ENCODE peak calls at places on chromosomes 5 and 9, in ten cellular contexts. One of them, this sample, is unnamed.

GRCh38 chr5:1190296-1190695 is 11.1 kb upstream of the SLC6A19 start:
- DNase-seq in fibroblast of lung: no peak
- DNase-seq in heart right ventricle: no peak
- DNase-seq in prostate gland: no peak
- DNase-seq in astrocyte: no peak
- DNase-seq in A549: no peak
- DNase-seq in esophagus squamous epithelium: no peak
- DNase-seq in SK-N-MC: no peak
- DNase-seq in effector memory CD4-positive, alpha-beta T cell: no peak
- DNase-seq in cardiac muscle cell: no peak
- DNase-seq in this sample: no peak

GRCh38 chr5:10310073-10310779 is 2.5 kb upstream of the CMBL start:
- DNase-seq in A549: peak; percentile 62
- DNase-seq in astrocyte: peak; percentile 48
- DNase-seq in effector memory CD4-positive, alpha-beta T cell: no peak
- DNase-seq in heart right ventricle: no peak
- DNase-seq in SK-N-MC: peak; percentile 86
- DNase-seq in prostate gland: peak; percentile 39
- DNase-seq in fibroblast of lung: peak; percentile 29
- DNase-seq in cardiac muscle cell: no peak
- DNase-seq in esophagus squamous epithelium: no peak
- DNase-seq in this sample: no peak

GRCh38 chr9:35562895-35563746 is 41.9 kb upstream of the TESK1 start:
- DNase-seq in SK-N-MC: no peak
- DNase-seq in effector memory CD4-positive, alpha-beta T cell: no peak
- DNase-seq in astrocyte: no peak
- DNase-seq in prostate gland: peak; percentile 45
- DNase-seq in heart right ventricle: no peak
- DNase-seq in A549: no peak
- DNase-seq in cardiac muscle cell: no peak
- DNase-seq in fibroblast of lung: no peak
- DNase-seq in esophagus squamous epithelium: no peak
- DNase-seq in this sample: no peak

GRCh38 chr9:127694890-127695735 is 11.7 kb upstream of the CFAP157 start:
- DNase-seq in fibroblast of lung: no peak
- DNase-seq in astrocyte: no peak
- DNase-seq in SK-N-MC: no peak
- DNase-seq in heart right ventricle: no peak
- DNase-seq in effector memory CD4-positive, alpha-beta T cell: no peak
- DNase-seq in prostate gland: no peak
- DNase-seq in cardiac muscle cell: no peak
- DNase-seq in esophagus squamous epithelium: no peak
- DNase-seq in A549: no peak
- DNase-seq in this sample: no peak

GRCh38 chr5:103330875-103331274 is 72.3 kb downstream of the MACIR start:
- DNase-seq in fibroblast of lung: no peak
- DNase-seq in cardiac muscle cell: no peak
- DNase-seq in SK-N-MC: no peak
- DNase-seq in prostate gland: no peak
- DNase-seq in esophagus squamous epithelium: no peak
- DNase-seq in effector memory CD4-positive, alpha-beta T cell: no peak
- DNase-seq in heart right ventricle: no peak
- DNase-seq in astrocyte: no peak
- DNase-seq in A549: no peak
- DNase-seq in this sample: no peak

GRCh38 chr5:8729437-8729836 is 816.4 kb downstream of the SEMA5A start:
- DNase-seq in astrocyte: peak; percentile 53
- DNase-seq in heart right ventricle: no peak
- DNase-seq in cardiac muscle cell: peak; percentile 46
- DNase-seq in prostate gland: no peak
- DNase-seq in esophagus squamous epithelium: no peak
- DNase-seq in SK-N-MC: no peak
- DNase-seq in fibroblast of lung: peak; percentile 70
- DNase-seq in effector memory CD4-positive, alpha-beta T cell: no peak
- DNase-seq in A549: no peak
- DNase-seq in this sample: no peak

GRCh38 chr9:124870723-124871122 is 8.8 kb downstream of the ARPC5L start:
- DNase-seq in SK-N-MC: no peak
- DNase-seq in esophagus squamous epithelium: no peak
- DNase-seq in effector memory CD4-positive, alpha-beta T cell: no peak
- DNase-seq in prostate gland: no peak
- DNase-seq in A549: no peak
- DNase-seq in astrocyte: no peak
- DNase-seq in cardiac muscle cell: no peak
- DNase-seq in fibroblast of lung: no peak
- DNase-seq in heart right ventricle: no peak
- DNase-seq in this sample: no peak

GRCh38 chr9:117485176-117485575 is 70.3 kb upstream of the ASTN2 start:
- DNase-seq in cardiac muscle cell: no peak
- DNase-seq in heart right ventricle: no peak
- DNase-seq in A549: no peak
- DNase-seq in prostate gland: no peak
- DNase-seq in esophagus squamous epithelium: no peak
- DNase-seq in SK-N-MC: no peak
- DNase-seq in astrocyte: no peak
- DNase-seq in effector memory CD4-positive, alpha-beta T cell: no peak
- DNase-seq in fibroblast of lung: no peak
- DNase-seq in this sample: no peak

GRCh38 chr5:29367176-29367833 is 1826.2 kb upstream of the CDH6 start:
- DNase-seq in astrocyte: no peak
- DNase-seq in prostate gland: no peak
- DNase-seq in A549: peak; percentile 3
- DNase-seq in esophagus squamous epithelium: no peak
- DNase-seq in heart right ventricle: no peak
- DNase-seq in cardiac muscle cell: no peak
- DNase-seq in fibroblast of lung: no peak
- DNase-seq in effector memory CD4-positive, alpha-beta T cell: no peak
- DNase-seq in SK-N-MC: no peak
- DNase-seq in this sample: no peak

GRCh38 chr5:1801954-1802295 is 718 bp downstream of the NDUFS6 start:
- DNase-seq in fibroblast of lung: no peak
- DNase-seq in SK-N-MC: no peak
- DNase-seq in cardiac muscle cell: no peak
- DNase-seq in esophagus squamous epithelium: no peak
- DNase-seq in astrocyte: no peak
- DNase-seq in effector memory CD4-positive, alpha-beta T cell: no peak
- DNase-seq in A549: peak; percentile 17
- DNase-seq in prostate gland: no peak
- DNase-seq in heart right ventricle: no peak
- DNase-seq in this sample: no peak

GRCh38 chr9:13427587-13427986 is 148.1 kb upstream of the MPDZ start:
- DNase-seq in cardiac muscle cell: peak; percentile 83
- DNase-seq in prostate gland: peak; percentile 45
- DNase-seq in heart right ventricle: no peak
- DNase-seq in A549: peak; percentile 48
- DNase-seq in esophagus squamous epithelium: no peak
- DNase-seq in SK-N-MC: peak; percentile 79
- DNase-seq in astrocyte: peak; percentile 43
- DNase-seq in effector memory CD4-positive, alpha-beta T cell: no peak
- DNase-seq in fibroblast of lung: peak; percentile 81
- DNase-seq in this sample: no peak

GRCh38 chr5:180424094-180424493 is 70.1 kb upstream of the CNOT6 start:
- DNase-seq in A549: no peak
- DNase-seq in effector memory CD4-positive, alpha-beta T cell: no peak
- DNase-seq in astrocyte: no peak
- DNase-seq in fibroblast of lung: no peak
- DNase-seq in prostate gland: no peak
- DNase-seq in SK-N-MC: no peak
- DNase-seq in cardiac muscle cell: peak; percentile 8
- DNase-seq in esophagus squamous epithelium: no peak
- DNase-seq in heart right ventricle: no peak
- DNase-seq in this sample: no peak

GRCh38 chr9:86207193-86207592 is 52.3 kb downstream of the C9orf153 start:
- DNase-seq in SK-N-MC: no peak
- DNase-seq in astrocyte: no peak
- DNase-seq in heart right ventricle: no peak
- DNase-seq in A549: no peak
- DNase-seq in esophagus squamous epithelium: no peak
- DNase-seq in fibroblast of lung: no peak
- DNase-seq in prostate gland: no peak
- DNase-seq in effector memory CD4-positive, alpha-beta T cell: no peak
- DNase-seq in cardiac muscle cell: no peak
- DNase-seq in this sample: no peak

GRCh38 chr5:37771731-37772130 is 68.1 kb downstream of the GDNF start:
- DNase-seq in fibroblast of lung: peak; percentile 86
- DNase-seq in effector memory CD4-positive, alpha-beta T cell: no peak
- DNase-seq in A549: no peak
- DNase-seq in cardiac muscle cell: peak; percentile 83
- DNase-seq in esophagus squamous epithelium: no peak
- DNase-seq in heart right ventricle: no peak
- DNase-seq in SK-N-MC: no peak
- DNase-seq in astrocyte: peak; percentile 100
- DNase-seq in prostate gland: no peak
- DNase-seq in this sample: no peak

GRCh38 chr5:103849934-103850333 is 287.3 kb upstream of the NUDT12 start:
- DNase-seq in prostate gland: no peak
- DNase-seq in cardiac muscle cell: peak; percentile 5
- DNase-seq in effector memory CD4-positive, alpha-beta T cell: no peak
- DNase-seq in astrocyte: peak; percentile 93
- DNase-seq in esophagus squamous epithelium: no peak
- DNase-seq in heart right ventricle: no peak
- DNase-seq in fibroblast of lung: peak; percentile 72
- DNase-seq in A549: peak; percentile 76
- DNase-seq in SK-N-MC: no peak
- DNase-seq in this sample: no peak

GRCh38 chr9:132197856-132198550 is 36.1 kb downstream of the NTNG2 start:
- DNase-seq in fibroblast of lung: no peak
- DNase-seq in astrocyte: no peak
- DNase-seq in A549: no peak
- DNase-seq in heart right ventricle: no peak
- DNase-seq in effector memory CD4-positive, alpha-beta T cell: no peak
- DNase-seq in cardiac muscle cell: no peak
- DNase-seq in SK-N-MC: no peak
- DNase-seq in esophagus squamous epithelium: no peak
- DNase-seq in prostate gland: no peak
- DNase-seq in this sample: no peak

GRCh38 chr9:132194508-132194907 is 32.6 kb downstream of the NTNG2 start:
- DNase-seq in fibroblast of lung: no peak
- DNase-seq in prostate gland: no peak
- DNase-seq in SK-N-MC: no peak
- DNase-seq in heart right ventricle: no peak
- DNase-seq in astrocyte: no peak
- DNase-seq in esophagus squamous epithelium: no peak
- DNase-seq in cardiac muscle cell: no peak
- DNase-seq in effector memory CD4-positive, alpha-beta T cell: no peak
- DNase-seq in A549: no peak
- DNase-seq in this sample: no peak

GRCh38 chr9:132200706-132201105 is 38.8 kb downstream of the NTNG2 start:
- DNase-seq in esophagus squamous epithelium: no peak
- DNase-seq in A549: no peak
- DNase-seq in fibroblast of lung: no peak
- DNase-seq in heart right ventricle: no peak
- DNase-seq in SK-N-MC: no peak
- DNase-seq in effector memory CD4-positive, alpha-beta T cell: no peak
- DNase-seq in prostate gland: no peak
- DNase-seq in cardiac muscle cell: no peak
- DNase-seq in astrocyte: no peak
- DNase-seq in this sample: no peak

GRCh38 chr9:132199056-132199455 is 37.2 kb downstream of the NTNG2 start:
- DNase-seq in heart right ventricle: no peak
- DNase-seq in cardiac muscle cell: no peak
- DNase-seq in prostate gland: no peak
- DNase-seq in SK-N-MC: no peak
- DNase-seq in effector memory CD4-positive, alpha-beta T cell: no peak
- DNase-seq in A549: no peak
- DNase-seq in astrocyte: no peak
- DNase-seq in esophagus squamous epithelium: no peak
- DNase-seq in fibroblast of lung: no peak
- DNase-seq in this sample: no peak

GRCh38 chr9:132197315-132197714 is 35.5 kb downstream of the NTNG2 start:
- DNase-seq in astrocyte: no peak
- DNase-seq in fibroblast of lung: no peak
- DNase-seq in prostate gland: no peak
- DNase-seq in A549: no peak
- DNase-seq in esophagus squamous epithelium: no peak
- DNase-seq in heart right ventricle: no peak
- DNase-seq in SK-N-MC: no peak
- DNase-seq in effector memory CD4-positive, alpha-beta T cell: no peak
- DNase-seq in cardiac muscle cell: no peak
- DNase-seq in this sample: no peak
- H3K9me3 ChIP-seq in astrocyte: no peaks in the 10 kb centered on the region
- H3K9me3 ChIP-seq in fibroblast of lung: no peaks in the 10 kb centered on the region
- H3K9me3 ChIP-seq in prostate gland: no peaks in the 10 kb centered on the region
- H3K9me3 ChIP-seq in A549: peaks cover 4% of the 10 kb centered on the region
- H3K9me3 ChIP-seq in esophagus squamous epithelium: no peaks in the 10 kb centered on the region
- H3K9me3 ChIP-seq in heart right ventricle: no peaks in the 10 kb centered on the region
- H3K9me3 ChIP-seq in SK-N-MC: no peaks in the 10 kb centered on the region
- H3K9me3 ChIP-seq in effector memory CD4-positive, alpha-beta T cell: no peaks in the 10 kb centered on the region
- H3K9me3 ChIP-seq in cardiac muscle cell: no peaks in the 10 kb centered on the region
- H3K9me3 ChIP-seq in this sample: no peaks in the 10 kb centered on the region

DNA sequence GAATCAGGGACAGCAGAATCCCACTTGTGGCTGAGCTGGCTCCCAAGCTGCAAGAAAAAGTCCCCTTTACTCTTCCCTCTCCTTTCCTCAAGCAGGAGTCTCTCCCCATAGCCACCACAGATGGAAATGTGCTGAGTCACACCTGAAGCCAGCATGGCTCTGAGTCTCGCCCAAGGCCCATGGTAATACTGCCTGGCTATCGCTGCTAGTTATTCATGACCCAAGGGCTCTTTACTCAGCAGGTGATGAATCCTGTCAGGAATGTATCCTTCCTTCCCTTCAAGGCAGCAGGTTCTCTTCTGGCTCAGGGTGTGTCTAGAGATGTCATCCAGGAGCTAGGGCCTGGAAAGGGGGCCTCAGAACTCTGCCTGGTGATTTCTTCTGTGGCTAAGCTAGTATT is 403.3 kb upstream of the PTPRD start:
- DNase-seq in astrocyte: no peak
- DNase-seq in heart right ventricle: no peak
- DNase-seq in prostate gland: no peak
- DNase-seq in fibroblast of lung: no peak
- DNase-seq in SK-N-MC: no peak
- DNase-seq in A549: no peak
- DNase-seq in esophagus squamous epithelium: no peak
- DNase-seq in cardiac muscle cell: no peak
- DNase-seq in effector memory CD4-positive, alpha-beta T cell: no peak
- DNase-seq in this sample: no peak
- H3K9me3 ChIP-seq in astrocyte: no peaks in the 10 kb centered on the region
- H3K9me3 ChIP-seq in heart right ventricle: no peaks in the 10 kb centered on the region
- H3K9me3 ChIP-seq in prostate gland: no peaks in the 10 kb centered on the region
- H3K9me3 ChIP-seq in fibroblast of lung: no peaks in the 10 kb centered on the region
- H3K9me3 ChIP-seq in SK-N-MC: no peaks in the 10 kb centered on the region
- H3K9me3 ChIP-seq in A549: no peaks in the 10 kb centered on the region
- H3K9me3 ChIP-seq in esophagus squamous epithelium: no peaks in the 10 kb centered on the region
- H3K9me3 ChIP-seq in cardiac muscle cell: no peaks in the 10 kb centered on the region
- H3K9me3 ChIP-seq in effector memory CD4-positive, alpha-beta T cell: no peaks in the 10 kb centered on the region
- H3K9me3 ChIP-seq in this sample: no peaks in the 10 kb centered on the region

GRCh38 chr5:141319202-141319601 is 1.4 kb downstream of the TAF7 start:
- DNase-seq in SK-N-MC: no peak
- DNase-seq in esophagus squamous epithelium: no peak
- DNase-seq in heart right ventricle: no peak
- DNase-seq in cardiac muscle cell: no peak
- DNase-seq in fibroblast of lung: no peak
- DNase-seq in A549: no peak
- DNase-seq in effector memory CD4-positive, alpha-beta T cell: no peak
- DNase-seq in prostate gland: no peak
- DNase-seq in astrocyte: no peak
- DNase-seq in this sample: no peak
- H3K9me3 ChIP-seq in SK-N-MC: peaks cover 31% of the 10 kb centered on the region
- H3K9me3 ChIP-seq in esophagus squamous epithelium: peaks cover 19% of the 10 kb centered on the region
- H3K9me3 ChIP-seq in heart right ventricle: peaks cover 54% of the 10 kb centered on the region
- H3K9me3 ChIP-seq in cardiac muscle cell: peaks cover 7% of the 10 kb centered on the region
- H3K9me3 ChIP-seq in fibroblast of lung: peaks cover 12% of the 10 kb centered on the region
- H3K9me3 ChIP-seq in A549: peaks cover 83% of the 10 kb centered on the region
- H3K9me3 ChIP-seq in effector memory CD4-positive, alpha-beta T cell: peaks cover 31% of the 10 kb centered on the region
- H3K9me3 ChIP-seq in prostate gland: peaks cover 12% of the 10 kb centered on the region
- H3K9me3 ChIP-seq in astrocyte: peaks cover 27% of the 10 kb centered on the region
- H3K9me3 ChIP-seq in this sample: peaks cover 30% of the 10 kb centered on the region

GRCh38 chr5:141359790-141360426 is at the start of gene PCDHGB2:
- DNase-seq in effector memory CD4-positive, alpha-beta T cell: no peak
- DNase-seq in cardiac muscle cell: peak; percentile 40
- DNase-seq in astrocyte: peak; percentile 26
- DNase-seq in heart right ventricle: no peak
- DNase-seq in fibroblast of lung: peak; percentile 65
- DNase-seq in SK-N-MC: no peak
- DNase-seq in esophagus squamous epithelium: no peak
- DNase-seq in A549: no peak
- DNase-seq in prostate gland: no peak
- DNase-seq in this sample: no peak
- H3K9me3 ChIP-seq in effector memory CD4-positive, alpha-beta T cell: no peaks in the 10 kb centered on the region
- H3K9me3 ChIP-seq in cardiac muscle cell: peaks cover 3% of the 10 kb centered on the region
- H3K9me3 ChIP-seq in astrocyte: peaks cover 59% of the 10 kb centered on the region
- H3K9me3 ChIP-seq in heart right ventricle: peaks cover 34% of the 10 kb centered on the region
- H3K9me3 ChIP-seq in fibroblast of lung: peaks cover 3% of the 10 kb centered on the region
- H3K9me3 ChIP-seq in SK-N-MC: peaks cover 5% of the 10 kb centered on the region
- H3K9me3 ChIP-seq in esophagus squamous epithelium: peaks cover 5% of the 10 kb centered on the region
- H3K9me3 ChIP-seq in A549: peaks cover 65% of the 10 kb centered on the region
- H3K9me3 ChIP-seq in prostate gland: no peaks in the 10 kb centered on the region
- H3K9me3 ChIP-seq in this sample: peaks cover 8% of the 10 kb centered on the region

This sample was measured in T-helper 17 cell.